ENCODE peak calls at places on chromosome 10, in seven cellular contexts. One of them, this sample, is unnamed.

GRCh38 chr10:101287922-101288638 is 58.8 kb upstream of the LBX1 start:
- DNase-seq in adrenal gland: no peak
- DNase-seq in tibial nerve: no peak
- DNase-seq in caudate nucleus: no peak
- DNase-seq in cardiac muscle cell: peak
- DNase-seq in right lobe of liver: no peak
- DNase-seq in trophoblast cell: peak
- DNase-seq in this sample: no peak

GRCh38 chr10:110808619-110809018 is 63.1 kb upstream of the PDCD4 start:
- DNase-seq in tibial nerve: no peak
- DNase-seq in cardiac muscle cell: no peak
- DNase-seq in adrenal gland: no peak
- DNase-seq in trophoblast cell: peak
- DNase-seq in right lobe of liver: no peak
- DNase-seq in caudate nucleus: no peak
- DNase-seq in this sample: no peak

GRCh38 chr10:108561649-108562048 is 1361.7 kb downstream of the XPNPEP1 start:
- DNase-seq in cardiac muscle cell: no peak
- DNase-seq in caudate nucleus: no peak
- DNase-seq in right lobe of liver: no peak
- DNase-seq in tibial nerve: no peak
- DNase-seq in adrenal gland: no peak
- DNase-seq in trophoblast cell: no peak
- DNase-seq in this sample: no peak

GRCh38 chr10:132167041-132167674 is 19.6 kb upstream of the DPYSL4 start:
- DNase-seq in tibial nerve: no peak
- DNase-seq in adrenal gland: no peak
- DNase-seq in right lobe of liver: no peak
- DNase-seq in trophoblast cell: no peak
- DNase-seq in caudate nucleus: no peak
- DNase-seq in cardiac muscle cell: no peak
- DNase-seq in this sample: no peak

GRCh38 chr10:79071535-79071923 is 2.8 kb downstream of the ZMIZ1 start:
- DNase-seq in adrenal gland: no peak
- DNase-seq in caudate nucleus: no peak
- DNase-seq in trophoblast cell: no peak
- DNase-seq in cardiac muscle cell: no peak
- DNase-seq in right lobe of liver: no peak
- DNase-seq in tibial nerve: no peak
- DNase-seq in this sample: no peak

GRCh38 chr10:5976689-5977470 is 463 bp downstream of the IL15RA start:
- DNase-seq in cardiac muscle cell: peak
- DNase-seq in tibial nerve: no peak
- DNase-seq in caudate nucleus: no peak
- DNase-seq in adrenal gland: peak
- DNase-seq in trophoblast cell: peak
- DNase-seq in right lobe of liver: peak
- DNase-seq in this sample: peak

GRCh38 chr10:43369921-43370320 is 1.5 kb upstream of the FXYD4 start:
- DNase-seq in trophoblast cell: no peak
- DNase-seq in caudate nucleus: no peak
- DNase-seq in tibial nerve: no peak
- DNase-seq in cardiac muscle cell: no peak
- DNase-seq in right lobe of liver: no peak
- DNase-seq in adrenal gland: no peak
- DNase-seq in this sample: no peak

GRCh38 chr10:85868627-85869499 is 497.7 kb downstream of the GRID1 start:
- DNase-seq in tibial nerve: no peak
- DNase-seq in caudate nucleus: no peak
- DNase-seq in right lobe of liver: no peak
- DNase-seq in cardiac muscle cell: no peak
- DNase-seq in trophoblast cell: no peak
- DNase-seq in adrenal gland: no peak
- DNase-seq in this sample: peak

GRCh38 chr10:48209246-48209645 is 65.2 kb downstream of the FRMPD2 start:
- DNase-seq in trophoblast cell: no peak
- DNase-seq in right lobe of liver: no peak
- DNase-seq in cardiac muscle cell: no peak
- DNase-seq in adrenal gland: no peak
- DNase-seq in caudate nucleus: no peak
- DNase-seq in tibial nerve: no peak
- DNase-seq in this sample: no peak

GRCh38 chr10:14219411-14219810 is 111.3 kb downstream of the FRMD4A start:
- DNase-seq in caudate nucleus: no peak
- DNase-seq in adrenal gland: no peak
- DNase-seq in cardiac muscle cell: no peak
- DNase-seq in right lobe of liver: no peak
- DNase-seq in tibial nerve: no peak
- DNase-seq in trophoblast cell: no peak
- DNase-seq in this sample: no peak

GRCh38 chr10:22251751-22252285 is 34.0 kb upstream of the EBLN1 start:
- DNase-seq in adrenal gland: peak
- DNase-seq in tibial nerve: peak
- DNase-seq in trophoblast cell: peak
- DNase-seq in right lobe of liver: peak
- DNase-seq in cardiac muscle cell: peak
- DNase-seq in caudate nucleus: peak
- DNase-seq in this sample: peak

GRCh38 chr10:117651121-117651520 is 108.6 kb downstream of the EMX2 start:
- DNase-seq in right lobe of liver: no peak
- DNase-seq in trophoblast cell: peak
- DNase-seq in adrenal gland: no peak
- DNase-seq in caudate nucleus: no peak
- DNase-seq in cardiac muscle cell: no peak
- DNase-seq in tibial nerve: no peak
- DNase-seq in this sample: no peak

GRCh38 chr10:28604567-28605536 is 71.9 kb downstream of the WAC start:
- DNase-seq in adrenal gland: no peak
- DNase-seq in trophoblast cell: no peak
- DNase-seq in cardiac muscle cell: no peak
- DNase-seq in caudate nucleus: no peak
- DNase-seq in tibial nerve: no peak
- DNase-seq in right lobe of liver: no peak
- DNase-seq in this sample: no peak

GRCh38 chr10:50536617-50537252 is 87.0 kb downstream of the SGMS1 start:
- DNase-seq in trophoblast cell: peak
- DNase-seq in caudate nucleus: no peak
- DNase-seq in adrenal gland: no peak
- DNase-seq in cardiac muscle cell: no peak
- DNase-seq in right lobe of liver: no peak
- DNase-seq in tibial nerve: no peak
- DNase-seq in this sample: peak

GRCh38 chr10:31926765-31927596 is 1.6 kb downstream of the ARHGAP12 start:
- DNase-seq in trophoblast cell: peak
- DNase-seq in tibial nerve: no peak
- DNase-seq in adrenal gland: no peak
- DNase-seq in caudate nucleus: no peak
- DNase-seq in right lobe of liver: no peak
- DNase-seq in cardiac muscle cell: peak
- DNase-seq in this sample: no peak

GRCh38 chr10:80443531-80443974 is 10.6 kb upstream of the TSPAN14 start:
- DNase-seq in cardiac muscle cell: no peak
- DNase-seq in adrenal gland: peak
- DNase-seq in right lobe of liver: no peak
- DNase-seq in tibial nerve: no peak
- DNase-seq in trophoblast cell: peak
- DNase-seq in caudate nucleus: no peak
- DNase-seq in this sample: no peak

GRCh38 chr10:116408716-116409115 is 18.9 kb upstream of the PNLIPRP3 start:
- DNase-seq in cardiac muscle cell: peak
- DNase-seq in right lobe of liver: no peak
- DNase-seq in tibial nerve: no peak
- DNase-seq in trophoblast cell: no peak
- DNase-seq in adrenal gland: no peak
- DNase-seq in caudate nucleus: no peak
- DNase-seq in this sample: no peak

GRCh38 chr10:117609095-117609821 is 66.7 kb downstream of the EMX2 start:
- DNase-seq in cardiac muscle cell: no peak
- DNase-seq in adrenal gland: no peak
- DNase-seq in tibial nerve: no peak
- DNase-seq in right lobe of liver: no peak
- DNase-seq in trophoblast cell: peak
- DNase-seq in caudate nucleus: no peak
- DNase-seq in this sample: no peak

GRCh38 chr10:11661441-11661840 is 50.0 kb upstream of the USP6NL start:
- DNase-seq in caudate nucleus: no peak
- DNase-seq in adrenal gland: no peak
- DNase-seq in trophoblast cell: no peak
- DNase-seq in right lobe of liver: no peak
- DNase-seq in tibial nerve: no peak
- DNase-seq in cardiac muscle cell: no peak
- DNase-seq in this sample: no peak

GRCh38 chr10:74610299-74610698 is 216.1 kb upstream of the KAT6B start:
- DNase-seq in right lobe of liver: no peak
- DNase-seq in trophoblast cell: no peak
- DNase-seq in caudate nucleus: no peak
- DNase-seq in cardiac muscle cell: no peak
- DNase-seq in tibial nerve: no peak
- DNase-seq in adrenal gland: no peak
- DNase-seq in this sample: no peak

GRCh38 chr10:25666276-25666675 is 267.8 kb upstream of the MYO3A start:
- DNase-seq in adrenal gland: no peak
- DNase-seq in tibial nerve: no peak
- DNase-seq in trophoblast cell: no peak
- DNase-seq in cardiac muscle cell: no peak
- DNase-seq in right lobe of liver: no peak
- DNase-seq in caudate nucleus: no peak
- DNase-seq in this sample: no peak

GRCh38 chr10:79140906-79141305 is 72.1 kb downstream of the ZMIZ1 start:
- DNase-seq in tibial nerve: no peak
- DNase-seq in trophoblast cell: no peak
- DNase-seq in cardiac muscle cell: no peak
- DNase-seq in caudate nucleus: no peak
- DNase-seq in right lobe of liver: no peak
- DNase-seq in adrenal gland: no peak
- DNase-seq in this sample: no peak

GRCh38 chr10:10520391-10521385 is 497.0 kb upstream of the CELF2 start:
- DNase-seq in right lobe of liver: no peak
- DNase-seq in caudate nucleus: peak
- DNase-seq in trophoblast cell: no peak
- DNase-seq in adrenal gland: no peak
- DNase-seq in tibial nerve: no peak
- DNase-seq in cardiac muscle cell: no peak
- DNase-seq in this sample: peak

DNA sequence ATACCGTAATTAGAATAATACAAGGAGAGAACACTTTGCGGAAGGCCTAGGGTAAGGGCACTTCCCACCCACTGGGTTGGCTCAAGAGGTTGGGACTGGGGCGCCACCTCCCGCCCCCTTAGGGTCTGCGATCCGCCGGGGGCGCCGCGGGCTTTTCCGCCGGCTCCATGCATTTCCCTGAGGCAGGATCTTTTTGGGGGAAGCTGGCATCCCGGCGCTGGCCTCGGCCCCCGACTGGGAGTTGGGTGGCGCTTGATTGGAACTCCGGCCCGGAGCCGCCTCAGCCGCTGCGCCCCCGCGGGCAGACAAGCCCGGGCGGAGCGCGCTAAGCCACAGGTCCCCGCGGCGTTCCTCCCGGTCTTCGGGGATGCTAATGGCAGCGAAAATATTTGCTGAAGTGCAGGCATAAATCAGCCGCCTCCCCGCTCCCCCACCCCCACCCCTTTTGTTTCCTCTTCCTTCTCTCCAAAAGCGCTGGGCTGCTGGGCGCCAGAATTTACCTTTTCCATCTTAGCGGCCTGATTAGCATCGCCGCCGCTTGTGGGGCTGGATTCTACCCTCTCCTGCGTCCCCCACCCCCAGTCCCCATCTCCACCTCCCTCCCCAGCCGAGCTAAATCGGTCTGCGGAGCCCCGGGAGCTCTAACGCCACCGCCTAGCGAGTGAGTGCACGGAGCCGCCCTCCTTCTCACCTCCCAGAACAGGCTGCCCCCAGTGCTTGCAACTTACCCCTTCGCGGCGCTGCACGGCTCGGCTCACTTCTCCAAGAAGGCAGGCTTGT is 5.1 kb downstream of the UNC5B start:
- DNase-seq in cardiac muscle cell: peak
- DNase-seq in caudate nucleus: no peak
- DNase-seq in trophoblast cell: no peak
- DNase-seq in adrenal gland: peak
- DNase-seq in tibial nerve: no peak
- DNase-seq in right lobe of liver: peak
- DNase-seq in this sample: no peak
- H3K27ac ChIP-seq in cardiac muscle cell: peak
- H3K27ac ChIP-seq in caudate nucleus: peak
- H3K27ac ChIP-seq in trophoblast cell: peak
- H3K27ac ChIP-seq in adrenal gland: no peak
- H3K27ac ChIP-seq in tibial nerve: no peak
- H3K27ac ChIP-seq in right lobe of liver: no peak
- H3K27ac ChIP-seq in this sample: peak

GRCh38 chr10:122222638-122223037 is 48.5 kb upstream of the BTBD16 start:
- DNase-seq in trophoblast cell: no peak
- DNase-seq in adrenal gland: no peak
- DNase-seq in caudate nucleus: no peak
- DNase-seq in tibial nerve: no peak
- DNase-seq in cardiac muscle cell: no peak
- DNase-seq in right lobe of liver: no peak
- DNase-seq in this sample: no peak
- H3K27ac ChIP-seq in trophoblast cell: no peak
- H3K27ac ChIP-seq in adrenal gland: no peak
- H3K27ac ChIP-seq in caudate nucleus: no peak
- H3K27ac ChIP-seq in tibial nerve: no peak
- H3K27ac ChIP-seq in cardiac muscle cell: no peak
- H3K27ac ChIP-seq in right lobe of liver: no peak
- H3K27ac ChIP-seq in this sample: no peak

GRCh38 chr10:32953277-32953927 is 4.6 kb downstream of the ITGB1 start:
- DNase-seq in trophoblast cell: peak
- DNase-seq in adrenal gland: no peak
- DNase-seq in caudate nucleus: no peak
- DNase-seq in right lobe of liver: no peak
- DNase-seq in cardiac muscle cell: no peak
- DNase-seq in tibial nerve: no peak
- DNase-seq in this sample: no peak

GRCh38 chr10:32955790-32956189 is 2.2 kb downstream of the ITGB1 start:
- DNase-seq in cardiac muscle cell: no peak
- DNase-seq in trophoblast cell: no peak
- DNase-seq in adrenal gland: no peak
- DNase-seq in tibial nerve: no peak
- DNase-seq in right lobe of liver: no peak
- DNase-seq in caudate nucleus: no peak
- DNase-seq in this sample: no peak

GRCh38 chr10:32954080-32954479 is 4.0 kb downstream of the ITGB1 start:
- DNase-seq in trophoblast cell: no peak
- DNase-seq in caudate nucleus: no peak
- DNase-seq in tibial nerve: no peak
- DNase-seq in cardiac muscle cell: no peak
- DNase-seq in right lobe of liver: no peak
- DNase-seq in adrenal gland: no peak
- DNase-seq in this sample: no peak

GRCh38 chr10:32955299-32955772 is 2.7 kb downstream of the ITGB1 start:
- DNase-seq in right lobe of liver: no peak
- DNase-seq in trophoblast cell: no peak
- DNase-seq in caudate nucleus: no peak
- DNase-seq in cardiac muscle cell: no peak
- DNase-seq in tibial nerve: no peak
- DNase-seq in adrenal gland: no peak
- DNase-seq in this sample: no peak

GRCh38 chr10:32954545-32955298 is 3.3 kb downstream of the ITGB1 start:
- DNase-seq in cardiac muscle cell: no peak
- DNase-seq in trophoblast cell: no peak
- DNase-seq in tibial nerve: no peak
- DNase-seq in right lobe of liver: no peak
- DNase-seq in caudate nucleus: no peak
- DNase-seq in adrenal gland: no peak
- DNase-seq in this sample: no peak
- H3K27ac ChIP-seq in cardiac muscle cell: peak
- H3K27ac ChIP-seq in trophoblast cell: no peak
- H3K27ac ChIP-seq in tibial nerve: no peak
- H3K27ac ChIP-seq in right lobe of liver: no peak
- H3K27ac ChIP-seq in caudate nucleus: no peak
- H3K27ac ChIP-seq in adrenal gland: no peak
- H3K27ac ChIP-seq in this sample: peak

GRCh38 chr10:77513220-77513619 is 124.4 kb downstream of the KCNMA1 start:
- DNase-seq in tibial nerve: no peak
- DNase-seq in adrenal gland: no peak
- DNase-seq in caudate nucleus: no peak
- DNase-seq in right lobe of liver: no peak
- DNase-seq in trophoblast cell: no peak
- DNase-seq in cardiac muscle cell: no peak
- DNase-seq in this sample: no peak
- H3K27ac ChIP-seq in tibial nerve: no peak
- H3K27ac ChIP-seq in adrenal gland: no peak
- H3K27ac ChIP-seq in caudate nucleus: peak
- H3K27ac ChIP-seq in right lobe of liver: no peak
- H3K27ac ChIP-seq in trophoblast cell: peak
- H3K27ac ChIP-seq in cardiac muscle cell: no peak
- H3K27ac ChIP-seq in this sample: peak